ENCODE peak calls at places on chromosomes 2 and 18, in seven cellular contexts. M is fibroblast of lung, Y is cardiac muscle cell, Q is thoracic aorta, R is PC-3, D is glutamatergic neuron, I is nephron progenitor cell. K is an unnamed sample.

GRCh38 chr2:72134408-72134996 is 13.2 kb downstream of the CYP26B1 start:
- DNase-seq in Y (no peak), R (no peak), D (no peak), I (no peak), M (no peak), Q (no peak), K (no peak)

GRCh38 chr18:48932822-48933510 is 17.8 kb downstream of the SMAD7 start:
- DNase-seq in I (no peak), Q (no peak), Y (no peak), D (no peak), M (peak), R (no peak), K (no peak)

GRCh38 chr2:10977003-10977402 is 65.3 kb downstream of the KCNF1 start:
- DNase-seq in D (peak), R (no peak), Y (no peak), I (no peak), Q (no peak), M (peak), K (no peak)

GRCh38 chr18:51398104-51398503 is 200.6 kb upstream of the MEX3C start:
- DNase-seq in I (no peak), Q (no peak), M (no peak), D (no peak), R (no peak), Y (no peak), K (peak)

GRCh38 chr2:179201884-179202283 is 62.7 kb downstream of the SESTD1 start:
- DNase-seq in I (no peak), Q (no peak), R (no peak), Y (no peak), M (no peak), D (no peak), K (peak)

GRCh38 chr18:48879008-48879431 is 71.7 kb downstream of the SMAD7 start:
- DNase-seq in Y (no peak), R (no peak), Q (no peak), I (no peak), M (no peak), D (no peak), K (no peak)

GRCh38 chr2:241799522-241800197 is 9.3 kb upstream of the NEU4 start:
- DNase-seq in D (no peak), I (no peak), M (no peak), R (no peak), Q (no peak), Y (no peak), K (no peak)

GRCh38 chr2:21021430-21021829 is 22.4 kb downstream of the APOB start:
- DNase-seq in Y (no peak), D (no peak), I (no peak), R (no peak), Q (no peak), M (no peak), K (no peak)

GRCh38 chr2:205685314-205686230 is 3.3 kb downstream of the NRP2 start:
- DNase-seq in I (peak), M (peak), R (peak), Q (no peak), Y (peak), D (peak), K (peak)

GRCh38 chr2:28638102-28638501 is 113.5 kb upstream of the PPP1CB start:
- DNase-seq in Y (no peak), I (no peak), R (no peak), Q (no peak), M (no peak), D (no peak), K (no peak)

GRCh38 chr2:86518498-86518897 is 44.7 kb downstream of the CHMP3 start:
- DNase-seq in M (no peak), I (no peak), Q (no peak), R (peak), D (no peak), Y (peak), K (no peak)

GRCh38 chr18:70371908-70372307 is 83.1 kb downstream of the SOCS6 start:
- DNase-seq in M (no peak), D (no peak), Y (no peak), R (no peak), I (no peak), Q (no peak), K (no peak)

GRCh38 chr2:205783872-205784510 is 101.7 kb downstream of the NRP2 start:
- DNase-seq in D (no peak), M (no peak), R (no peak), Q (no peak), Y (no peak), I (no peak), K (no peak)

GRCh38 chr18:39602112-39602511 is 2036.5 kb upstream of the CELF4 start:
- DNase-seq in Q (no peak), R (no peak), M (no peak), D (no peak), Y (no peak), I (no peak), K (no peak)

GRCh38 chr2:149586898-149587219 is 716 bp downstream of the MMADHC start:
- DNase-seq in Q (no peak), D (no peak), R (no peak), Y (no peak), M (peak), I (no peak), K (no peak)

GRCh38 chr2:206083602-206084467 is 2.1 kb downstream of the INO80D start:
- DNase-seq in I (peak), Q (no peak), Y (peak), R (peak), M (peak), D (no peak), K (peak)

GRCh38 chr2:100884145-100884621 is 64.2 kb downstream of the NPAS2 start:
- DNase-seq in D (no peak), I (no peak), Y (no peak), M (no peak), Q (no peak), R (no peak), K (no peak)

GRCh38 chr2:222706616-222707015 is 35.2 kb downstream of the MOGAT1 start:
- DNase-seq in M (peak), Y (no peak), I (no peak), R (no peak), D (no peak), Q (no peak), K (no peak)

GRCh38 chr2:197322729-197323720 is 12.4 kb upstream of the ANKRD44 start:
- DNase-seq in R (no peak), I (no peak), D (no peak), Y (no peak), Q (no peak), M (no peak), K (no peak)

GRCh38 chr2:202376460-202377307 is 557 bp downstream of the BMPR2 start:
- DNase-seq in I (peak), R (peak), D (peak), M (no peak), Y (no peak), Q (no peak), K (peak)

GRCh38 chr2:233480490-233481202 is 85.9 kb downstream of the USP40 start:
- DNase-seq in D (no peak), Q (no peak), Y (no peak), R (peak), M (peak), I (no peak), K (no peak)

GRCh38 chr2:124187948-124188347 is 162.9 kb downstream of the CNTNAP5 start:
- DNase-seq in Q (no peak), I (no peak), M (no peak), R (no peak), D (no peak), Y (no peak), K (no peak)

GRCh38 chr2:84849271-84849952 is 31.5 kb downstream of the TRABD2A start:
- DNase-seq in Q (no peak), M (peak), Y (no peak), I (no peak), R (peak), D (no peak), K (peak)

GRCh38 chr2:119435148-119435952 is 3.7 kb downstream of the TMEM37 start:
- DNase-seq in Q (no peak), M (no peak), R (no peak), D (no peak), Y (no peak), I (no peak), K (no peak)

GRCh38 chr2:119434664-119435063 is 3.0 kb downstream of the TMEM37 start:
- DNase-seq in R (no peak), D (no peak), Q (no peak), Y (no peak), M (no peak), I (no peak), K (no peak)

GRCh38 chr2:119436993-119437772 is 5.5 kb downstream of the TMEM37 start:
- DNase-seq in Y (no peak), R (no peak), D (no peak), I (no peak), M (no peak), Q (no peak), K (no peak)

GRCh38 chr2:119433636-119434327 is 2.1 kb downstream of the TMEM37 start:
- DNase-seq in D (no peak), Q (no peak), R (no peak), I (no peak), Y (no peak), M (no peak), K (no peak)

GRCh38 chr2:119435953-119436297 is 4.3 kb downstream of the TMEM37 start:
- DNase-seq in D (no peak), Y (no peak), M (no peak), Q (no peak), R (no peak), I (no peak), K (no peak)
- TF ChIP-seq CTCF in D (no peak), Y (no peak), M (no peak), Q (no peak), R (no peak), I (no peak), K (no peak)

GRCh38 chr2:36376992-36377738 is 21.6 kb downstream of the CRIM1 start:
- DNase-seq in I (no peak), R (peak), Q (no peak), Y (peak), D (no peak), M (peak), K (peak)
- TF ChIP-seq CTCF in I (no peak), R (peak), Q (no peak), Y (no peak), D (no peak), M (no peak), K (no peak)

DNA sequence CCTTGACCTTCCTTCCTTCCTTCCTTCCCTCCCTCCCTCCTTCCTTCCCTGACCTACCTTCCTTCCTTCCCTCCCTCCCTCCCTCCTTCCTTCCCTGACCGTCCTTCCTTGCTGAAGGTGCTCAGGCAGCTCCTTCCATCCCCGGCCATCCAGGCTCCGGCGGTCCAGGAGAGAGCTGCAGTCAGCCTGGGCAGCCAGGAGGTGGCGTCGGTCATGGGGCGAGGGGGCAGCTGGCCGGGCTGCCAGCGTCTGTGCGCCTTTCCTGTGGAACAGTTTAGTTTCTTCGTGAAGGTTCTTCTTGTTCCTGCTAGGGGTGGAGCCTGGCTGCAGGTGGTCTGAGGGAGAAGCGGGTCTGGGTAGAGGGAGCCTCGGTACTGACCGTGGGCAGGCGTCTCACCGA is 15.7 kb downstream of the GPR35 start:
- DNase-seq in D (peak), I (peak), Y (peak), M (peak), Q (no peak), R (peak), K (no peak)
- TF ChIP-seq CTCF in D (peak), I (peak), Y (peak), M (peak), Q (no peak), R (peak), K (no peak)

GRCh38 chr2:57552885-57553284 is 493.7 kb upstream of the VRK2 start:
- DNase-seq in M (no peak), Q (no peak), D (no peak), Y (no peak), I (no peak), R (peak), K (no peak)
- TF ChIP-seq CTCF in M (no peak), Q (no peak), D (no peak), Y (no peak), I (no peak), R (peak), K (no peak)

GRCh38 chr2:60442608-60443007 is 110.8 kb downstream of the BCL11A start:
- DNase-seq in Q (no peak), M (no peak), I (no peak), Y (no peak), D (no peak), R (no peak), K (peak)

GRCh38 chr2:60447943-60448342 is 105.5 kb downstream of the BCL11A start:
- DNase-seq in Q (no peak), Y (no peak), D (no peak), M (no peak), R (no peak), I (no peak), K (no peak)

GRCh38 chr2:60445684-60446184 is 107.7 kb downstream of the BCL11A start:
- DNase-seq in I (no peak), Q (no peak), R (no peak), D (no peak), M (no peak), Y (no peak), K (peak)

GRCh38 chr2:60450488-60450887 is 103.0 kb downstream of the BCL11A start:
- DNase-seq in M (no peak), D (no peak), R (no peak), I (no peak), Q (no peak), Y (no peak), K (no peak)

DNA sequence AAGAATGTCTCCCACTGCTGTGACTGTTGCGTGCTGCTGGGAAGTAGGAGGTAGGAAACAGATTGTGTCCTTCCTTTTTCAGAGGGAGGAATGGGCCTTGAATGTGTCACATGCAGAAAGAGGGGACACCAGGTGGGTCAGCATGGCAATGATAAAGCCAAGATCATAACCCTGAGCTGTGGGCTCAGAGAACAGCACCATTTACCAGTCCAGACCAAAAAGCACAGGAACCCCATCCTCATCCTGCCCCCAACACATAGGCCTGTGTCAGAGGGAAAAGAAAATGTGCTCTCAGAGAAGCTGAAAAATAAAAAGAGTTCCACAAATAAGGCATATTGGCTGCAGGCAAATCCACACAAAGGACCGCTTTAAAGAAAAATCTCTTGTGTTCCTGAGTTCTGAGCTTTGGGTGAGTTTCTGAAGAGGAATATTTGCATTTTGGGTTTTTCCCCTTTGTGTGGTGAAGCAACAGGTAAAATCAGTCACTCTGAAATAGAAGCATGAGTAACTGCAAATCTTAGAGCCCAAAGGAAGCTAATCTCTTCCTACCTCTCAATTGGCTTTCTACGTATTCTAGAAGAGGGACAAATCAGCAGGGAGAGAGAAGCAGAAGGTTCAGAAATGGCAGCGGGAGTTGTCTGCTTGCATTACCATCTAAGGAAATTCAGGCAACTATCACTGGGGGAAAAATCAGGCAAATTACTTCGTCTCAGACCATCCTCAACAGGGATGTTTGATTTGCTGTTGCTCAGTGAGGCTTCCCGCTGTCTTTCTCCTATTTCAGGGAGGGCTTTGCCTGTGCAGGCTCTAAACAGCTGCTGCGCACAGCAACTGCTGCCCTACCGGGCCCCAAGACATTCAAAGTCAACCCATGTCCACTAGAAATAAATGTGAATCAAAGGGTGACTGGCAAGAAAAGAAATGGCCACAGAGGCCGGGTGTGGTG is 106.8 kb downstream of the BCL11A start:
- DNase-seq in M (no peak), R (no peak), Q (no peak), I (no peak), D (no peak), Y (no peak), K (no peak)
- TF ChIP-seq CTCF in M (no peak), R (no peak), Q (no peak), I (no peak), D (no peak), Y (no peak), K (no peak)

GRCh38 chr2:219078126-219078525 is 17.4 kb upstream of the IHH start:
- DNase-seq in D (no peak), Y (no peak), M (no peak), I (no peak), R (no peak), Q (no peak), K (no peak)
- TF ChIP-seq CTCF in D (no peak), Y (no peak), M (no peak), I (no peak), R (peak), Q (no peak), K (no peak)

DNA sequence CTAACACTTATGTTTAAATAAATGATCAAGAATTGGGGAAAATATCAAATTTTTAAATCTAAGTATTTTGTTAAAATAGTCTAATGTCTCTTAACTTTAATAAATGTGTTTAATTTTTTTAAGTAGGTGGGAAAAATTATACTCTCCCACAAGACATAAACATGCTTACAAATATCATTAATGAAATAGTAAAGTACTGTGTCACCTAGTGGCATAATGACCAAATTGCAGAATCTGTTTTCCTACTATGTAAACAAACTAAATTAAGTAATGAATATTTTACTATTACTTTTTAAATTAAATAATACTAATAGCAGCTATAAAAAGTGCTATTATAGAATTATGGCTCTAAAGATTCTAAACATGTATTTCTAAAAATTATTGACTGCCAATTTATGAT is 52.0 kb upstream of the CHAC2 start:
- DNase-seq in Q (no peak), M (peak), R (peak), D (no peak), Y (no peak), I (no peak), K (peak)
- TF ChIP-seq CTCF in Q (peak), M (no peak), R (peak), D (peak), Y (peak), I (peak), K (peak)

K was measured in MCF 10A.